ENCODE peak calls at places on chromosomes 1 and 21, in five cellular contexts. R, B, D, O and T are unnamed samples.

GRCh38 chr1:43586136-43586726 is 55.5 kb downstream of the PTPRF start:
- DNase-seq in R (no peak), B (no peak), D (no peak), O (no peak), T (no peak)

GRCh38 chr1:230808268-230808872 is 60.0 kb downstream of the C1orf198 start:
- DNase-seq in R (no peak), B (no peak), D (no peak), O (peak; percentile 4), T (no peak)

GRCh38 chr1:2132222-2133038 is 62.1 kb downstream of the FAAP20 start:
- DNase-seq in R (peak; percentile 85), B (peak; percentile 75), D (peak; percentile 79), O (peak; percentile 75), T (peak; percentile 57)

GRCh38 chr1:210441028-210441427 is 112.3 kb downstream of the HHAT start:
- DNase-seq in R (no peak), B (no peak), D (no peak), O (no peak), T (no peak)

GRCh38 chr1:86197206-86197855 is 40.8 kb upstream of the COL24A1 start:
- DNase-seq in R (no peak), B (no peak), D (no peak), O (no peak), T (no peak)

GRCh38 chr1:165631403-165632151 is 543 bp downstream of the MGST3 start:
- DNase-seq in R (peak; percentile 89), B (peak; percentile 78), D (peak; percentile 54), O (peak; percentile 66), T (peak; percentile 95)

GRCh38 chr1:45499415-45499769 is 481 bp downstream of the CCDC163 start:
- DNase-seq in R (no peak), B (peak; percentile 34), D (no peak), O (no peak), T (no peak)

GRCh38 chr1:41806472-41807155 is 112.1 kb downstream of the HIVEP3 start:
- DNase-seq in R (no peak), B (no peak), D (no peak), O (no peak), T (no peak)

GRCh38 chr1:8836228-8836627 is 18.8 kb upstream of the RERE start:
- DNase-seq in R (no peak), B (no peak), D (no peak), O (no peak), T (no peak)

GRCh38 chr1:102852583-102852982 is 255.7 kb downstream of the COL11A1 start:
- DNase-seq in R (peak; percentile 18), B (peak; percentile 17), D (no peak), O (no peak), T (no peak)

GRCh38 chr1:193085263-193085662 is 20.0 kb downstream of the GLRX2 start:
- DNase-seq in R (no peak), B (no peak), D (no peak), O (no peak), T (no peak)

DNA sequence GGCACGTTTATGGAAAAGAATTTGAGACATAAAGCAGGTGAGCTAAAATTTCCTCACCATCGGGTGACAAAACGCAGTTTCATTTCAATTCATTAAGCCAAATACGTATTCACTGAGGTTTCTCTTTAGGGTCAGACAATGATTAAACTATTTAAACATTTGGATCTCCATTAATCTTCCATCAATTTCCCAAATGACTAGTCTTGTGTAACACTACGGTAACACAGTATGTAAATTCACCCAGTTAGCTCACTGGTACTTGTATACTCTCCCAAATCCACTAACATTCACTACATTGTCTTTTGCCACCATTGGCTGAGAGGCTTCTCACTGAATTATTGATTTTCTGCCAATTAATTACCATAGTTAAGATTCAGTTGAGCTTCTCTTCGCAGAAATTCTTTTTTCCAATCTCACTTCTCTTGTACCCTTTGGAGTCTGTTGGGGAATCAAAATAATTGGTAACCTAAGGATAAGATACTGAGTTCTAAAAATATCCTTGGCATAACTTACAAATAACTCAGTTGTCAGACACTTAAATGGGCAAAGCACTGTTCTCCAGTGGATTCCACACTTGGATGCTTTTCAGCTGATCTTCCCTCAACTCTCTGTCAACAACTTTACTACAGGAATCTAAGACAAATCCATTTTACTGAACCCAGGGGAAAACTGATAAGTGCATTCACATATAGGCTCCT is 40.7 kb downstream of the SIPA1L2 start:
- DNase-seq in R (no peak), B (no peak), D (no peak), O (no peak), T (no peak)
- H3K4me1 ChIP-seq in R (peaks cover 5% of the 10 kb centered on the region), B (peaks cover 10% of the 10 kb centered on the region), D (peaks cover 3% of the 10 kb centered on the region), O (no peaks in the 10 kb centered on the region), T (peaks cover 15% of the 10 kb centered on the region)

GRCh38 chr21:37366488-37367300 is at the start of gene DYRK1A:
- DNase-seq in R (peak; percentile 99), B (peak; percentile 100), D (peak; percentile 99), O (peak; percentile 95), T (peak; percentile 100)

GRCh38 chr21:37364722-37365121 is 1.9 kb upstream of the DYRK1A start:
- DNase-seq in R (no peak), B (no peak), D (no peak), O (no peak), T (no peak)

GRCh38 chr21:37363936-37364335 is 2.6 kb upstream of the DYRK1A start:
- DNase-seq in R (no peak), B (no peak), D (no peak), O (no peak), T (no peak)

GRCh38 chr21:37367301-37367757 is 756 bp downstream of the DYRK1A start:
- DNase-seq in R (no peak), B (no peak), D (no peak), O (no peak), T (no peak)

DNA sequence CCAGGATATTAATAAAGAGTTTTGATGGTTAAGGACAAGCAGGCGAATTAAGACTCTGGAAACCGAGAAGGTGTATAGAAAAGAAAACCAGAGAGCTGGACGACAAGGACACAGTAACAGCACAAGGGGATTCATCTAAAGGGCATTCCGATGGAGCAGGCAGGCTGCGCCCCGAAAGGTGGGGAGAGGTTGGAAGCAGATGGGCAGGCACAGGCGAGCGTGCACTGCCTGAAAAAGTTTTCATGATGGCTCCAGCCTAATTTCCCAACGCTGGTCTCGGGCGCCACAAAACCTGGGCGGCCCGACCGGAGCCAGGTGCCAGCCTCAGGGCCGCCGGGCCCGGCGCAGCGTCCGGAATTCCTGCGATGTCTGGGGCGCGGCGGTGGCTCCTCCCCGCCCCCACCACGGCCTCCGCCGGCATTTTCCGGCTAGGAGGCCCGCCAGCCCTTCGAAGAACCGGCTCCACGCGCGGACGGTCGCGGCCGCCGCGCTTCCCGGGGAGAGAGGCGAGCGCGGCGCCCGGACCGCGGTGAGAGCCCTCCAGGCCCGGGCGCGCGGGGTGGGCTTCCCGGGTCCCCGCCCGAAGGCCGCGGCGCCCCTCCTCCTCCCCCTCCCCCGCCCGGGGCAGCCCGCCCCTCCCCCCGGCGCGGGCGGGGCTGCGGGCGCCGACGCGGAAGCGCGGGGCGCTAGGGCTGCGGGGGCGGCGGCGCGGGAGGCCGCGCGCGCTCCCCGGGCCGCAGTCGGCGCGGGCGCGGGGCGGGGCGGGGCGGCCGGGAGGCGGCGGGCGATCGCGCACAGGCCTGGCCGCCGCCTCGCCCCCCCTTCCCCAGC is 701 bp upstream of the DYRK1A start:
- DNase-seq in R (peak; percentile 45), B (peak; percentile 87), D (peak; percentile 70), O (peak; percentile 86), T (peak; percentile 69)
- H3K23ac ChIP-seq in R (peak overlapping the region; percentile 92), B (peak overlapping the region; percentile 54), D (no peak overlapping the region), O (no peak overlapping the region), T (peak overlapping the region; percentile 97)

GRCh38 chr1:168288311-168289052 is 7.8 kb downstream of the TBX19 start:
- DNase-seq in R (peak; percentile 65), B (no peak), D (no peak), O (no peak), T (no peak)
- H3K79me1 ChIP-seq in R (no peaks in the 10 kb centered on the region), B (no peaks in the 10 kb centered on the region), D (no peaks in the 10 kb centered on the region), O (no peaks in the 10 kb centered on the region), T (peaks cover 2% of the 10 kb centered on the region)

GRCh38 chr21:41564871-41565281 is 56.9 kb upstream of the TMPRSS2 start:
- DNase-seq in R (no peak), B (no peak), D (no peak), O (no peak), T (peak; percentile 71)

GRCh38 chr21:41567901-41568510 is 60.0 kb upstream of the TMPRSS2 start:
- DNase-seq in R (no peak), B (no peak), D (no peak), O (no peak), T (no peak)

GRCh38 chr21:41566500-41567014 is 58.6 kb upstream of the TMPRSS2 start:
- DNase-seq in R (no peak), B (no peak), D (no peak), O (no peak), T (no peak)

GRCh38 chr21:41562101-41563000 is 54.4 kb upstream of the TMPRSS2 start:
- DNase-seq in R (no peak), B (no peak), D (no peak), O (no peak), T (no peak)

DNA sequence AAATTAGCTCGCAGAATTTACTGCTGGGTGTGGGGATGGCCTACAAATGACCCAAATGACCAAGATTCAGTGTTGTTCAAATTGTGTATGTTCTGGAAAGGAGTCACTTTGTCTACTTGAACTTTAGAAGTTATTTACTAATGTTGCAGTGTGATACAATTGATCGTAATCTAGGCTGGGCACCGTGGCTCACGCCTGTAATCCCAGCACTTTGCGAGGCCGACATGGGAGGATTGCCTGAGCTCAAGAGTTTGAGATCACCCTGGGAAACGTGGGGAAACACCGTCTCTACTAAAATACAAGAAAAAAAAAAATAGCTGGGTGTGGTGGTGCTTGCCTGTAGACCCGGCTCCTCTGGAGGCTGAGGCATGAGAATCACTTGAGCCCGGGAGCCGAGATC is 57.6 kb upstream of the TMPRSS2 start:
- DNase-seq in R (no peak), B (no peak), D (no peak), O (no peak), T (no peak)
- H3K4me1 ChIP-seq in R (no peaks in the 10 kb centered on the region), B (no peaks in the 10 kb centered on the region), D (no peaks in the 10 kb centered on the region), O (peaks cover 2% of the 10 kb centered on the region), T (peaks cover 4% of the 10 kb centered on the region)